ENCODE peak calls at places on chromosome 10, in nine cellular contexts. K, R, U, B, I, D, H, Q and L are unnamed samples.

GRCh38 chr10:104345941-104346340 is 7.7 kb upstream of the ITPRIP start:
- DNase-seq in U (no peak), D (no peak), H (no peak), R (no peak), K (no peak), Q (no peak), B (no peak), I (no peak), L (no peak)

GRCh38 chr10:6162589-6163356 is 40.0 kb upstream of the PFKFB3 start:
- DNase-seq in R (no peak), H (peak), I (no peak), D (no peak), U (no peak), Q (no peak), B (no peak), K (no peak), L (no peak)

GRCh38 chr10:18653112-18653511 is 1.7 kb upstream of the NSUN6 start:
- DNase-seq in K (no peak), U (no peak), I (no peak), R (no peak), Q (no peak), B (no peak), D (no peak), H (no peak), L (no peak)

GRCh38 chr10:19488592-19489280 is 327.5 kb upstream of the PLXDC2 start:
- DNase-seq in D (no peak), K (no peak), B (no peak), R (no peak), U (peak), H (no peak), I (peak), Q (peak), L (peak)

GRCh38 chr10:70567603-70568002 is 34.9 kb downstream of the PRF1 start:
- DNase-seq in U (no peak), Q (no peak), R (no peak), H (no peak), D (no peak), B (no peak), K (no peak), I (no peak), L (no peak)

GRCh38 chr10:93911865-93912264 is 18.1 kb downstream of the SLC35G1 start:
- DNase-seq in R (no peak), I (no peak), K (no peak), B (no peak), U (no peak), D (no peak), H (no peak), Q (no peak), L (no peak)

GRCh38 chr10:1570652-1571051 is 166.7 kb downstream of the ADARB2 start:
- DNase-seq in H (no peak), R (no peak), Q (no peak), U (no peak), K (no peak), I (no peak), D (no peak), B (no peak), L (no peak)

GRCh38 chr10:97830064-97830463 is 19.6 kb upstream of the GOLGA7B start:
- DNase-seq in I (no peak), B (no peak), H (no peak), K (no peak), U (peak), Q (no peak), R (no peak), D (no peak), L (peak)

GRCh38 chr10:12319085-12319484 is 30.3 kb upstream of the CAMK1D start:
- DNase-seq in H (no peak), I (no peak), B (no peak), D (no peak), R (no peak), Q (no peak), K (no peak), U (no peak), L (no peak)

GRCh38 chr10:113960617-113961260 is 82.9 kb upstream of the ADRB1 start:
- DNase-seq in K (no peak), D (no peak), R (peak), I (peak), B (no peak), Q (no peak), U (no peak), H (peak), L (peak)

GRCh38 chr10:120514035-120514620 is 57.1 kb downstream of the PLPP4 start:
- DNase-seq in Q (peak), B (peak), K (no peak), H (peak), U (no peak), D (no peak), I (peak), R (peak), L (no peak)

GRCh38 chr10:36086976-36087726 is 445.1 kb upstream of the FZD8 start:
- DNase-seq in Q (no peak), B (no peak), H (no peak), U (no peak), K (no peak), R (no peak), I (peak), D (no peak), L (no peak)

GRCh38 chr10:94545277-94546057 is at the start of gene HELLS:
- DNase-seq in H (peak), B (peak), R (peak), U (peak), I (peak), Q (peak), D (peak), K (peak), L (peak)

GRCh38 chr10:13813540-13813939 is 226.8 kb downstream of the PRPF18 start:
- DNase-seq in U (no peak), K (no peak), Q (no peak), B (no peak), I (no peak), R (no peak), D (no peak), H (no peak), L (no peak)

GRCh38 chr10:114313139-114313538 is 74.1 kb downstream of the VWA2 start:
- DNase-seq in Q (no peak), I (no peak), U (no peak), B (no peak), H (no peak), D (no peak), R (no peak), K (no peak), L (no peak)

GRCh38 chr10:73956476-73957338 is 41.2 kb upstream of the VCL start:
- DNase-seq in K (no peak), H (peak), I (peak), R (no peak), Q (no peak), D (peak), U (no peak), B (no peak), L (no peak)

GRCh38 chr10:60681103-60681502 is 97.2 kb upstream of the CDK1 start:
- DNase-seq in Q (no peak), H (no peak), B (no peak), K (no peak), R (no peak), D (no peak), U (no peak), I (no peak), L (no peak)

GRCh38 chr10:43226851-43227845 is 39.7 kb downstream of the RASGEF1A start:
- DNase-seq in H (no peak), R (no peak), I (no peak), D (no peak), Q (no peak), B (no peak), K (no peak), U (peak), L (peak)

GRCh38 chr10:69813632-69814031 is 11.9 kb downstream of the COL13A1 start:
- DNase-seq in R (no peak), D (no peak), K (no peak), I (no peak), Q (no peak), U (no peak), H (no peak), B (no peak), L (no peak)

GRCh38 chr10:132270256-132270655 is 37.5 kb downstream of the STK32C start:
- DNase-seq in K (no peak), Q (no peak), I (no peak), D (no peak), R (no peak), B (no peak), H (no peak), U (no peak), L (peak)

GRCh38 chr10:104104418-104104817 is 17.6 kb upstream of the SFR1 start:
- DNase-seq in U (no peak), H (no peak), K (no peak), I (no peak), R (no peak), D (no peak), B (no peak), Q (no peak), L (no peak)

GRCh38 chr10:114084225-114084624 is 40.6 kb downstream of the ADRB1 start:
- DNase-seq in I (no peak), K (no peak), R (no peak), D (no peak), H (no peak), U (no peak), Q (no peak), B (no peak), L (no peak)

GRCh38 chr10:121514141-121514865 is 83.9 kb downstream of the FGFR2 start:
- DNase-seq in K (no peak), B (no peak), R (no peak), U (no peak), Q (no peak), D (no peak), H (no peak), I (no peak), L (no peak)

GRCh38 chr10:100816671-100817070 is 71.3 kb downstream of the PAX2 start:
- DNase-seq in I (no peak), H (no peak), Q (no peak), K (no peak), D (no peak), B (no peak), R (no peak), U (no peak), L (no peak)

GRCh38 chr10:33190406-33190805 is 144.1 kb downstream of the NRP1 start:
- DNase-seq in D (no peak), I (no peak), Q (no peak), R (no peak), U (no peak), H (no peak), B (no peak), K (no peak), L (no peak)

GRCh38 chr10:124560377-124560776 is 98.8 kb downstream of the LHPP start:
- DNase-seq in U (no peak), H (peak), R (no peak), Q (peak), I (no peak), B (no peak), K (no peak), D (no peak), L (peak)

GRCh38 chr10:23157239-23157661 is 34.9 kb upstream of the PTF1A start:
- DNase-seq in K (no peak), U (no peak), I (peak), B (no peak), H (no peak), Q (no peak), R (no peak), D (no peak), L (no peak)

GRCh38 chr10:47406870-47407648 is 23.0 kb upstream of the ZNF488 start:
- DNase-seq in D (peak), U (no peak), B (peak), R (peak), K (no peak), H (peak), Q (no peak), I (peak), L (no peak)

GRCh38 chr10:103592186-103593021 is 98.9 kb downstream of the NEURL1 start:
- DNase-seq in H (peak), D (peak), K (no peak), R (peak), U (peak), I (peak), Q (no peak), B (peak), L (no peak)

GRCh38 chr10:117503886-117504205 is 38.7 kb upstream of the EMX2 start:
- DNase-seq in I (no peak), U (no peak), H (no peak), K (no peak), B (no peak), D (no peak), R (no peak), Q (no peak), L (no peak)

GRCh38 chr10:1364151-1364910 is 308.1 kb downstream of the WDR37 start:
- DNase-seq in H (no peak), Q (no peak), U (no peak), I (no peak), B (peak), R (no peak), D (no peak), K (no peak), L (no peak)

GRCh38 chr10:122236690-122237306 is 34.3 kb upstream of the BTBD16 start:
- DNase-seq in I (no peak), B (no peak), Q (no peak), D (no peak), K (no peak), U (no peak), H (no peak), R (no peak), L (no peak)

GRCh38 chr10:97915346-97915745 is 65.7 kb downstream of the GOLGA7B start:
- DNase-seq in K (no peak), R (no peak), Q (no peak), H (no peak), B (no peak), I (no peak), D (no peak), U (no peak), L (peak)

GRCh38 chr10:88253622-88254021 is 329.5 kb downstream of the RNLS start:
- DNase-seq in R (no peak), H (peak), Q (no peak), K (no peak), I (no peak), D (no peak), U (peak), B (no peak), L (no peak)

GRCh38 chr10:86031-86430 is 36.9 kb upstream of the TUBB8 start:
- DNase-seq in K (no peak), U (no peak), B (no peak), H (no peak), I (no peak), Q (no peak), D (no peak), R (no peak), L (no peak)

GRCh38 chr10:72254891-72255568 is 18.7 kb upstream of the DDIT4 start:
- DNase-seq in U (peak), H (peak), B (peak), R (no peak), Q (peak), D (peak), I (peak), K (peak), L (peak)

GRCh38 chr10:31584098-31584631 is 265.1 kb downstream of the ZEB1 start:
- DNase-seq in R (no peak), D (no peak), B (no peak), I (no peak), H (no peak), K (no peak), Q (no peak), U (no peak), L (no peak)

GRCh38 chr10:16986406-16987128 is 143.0 kb downstream of the CUBN start:
- DNase-seq in D (no peak), Q (no peak), U (no peak), R (no peak), H (peak), K (no peak), B (peak), I (peak), L (no peak)